ENCODE peak calls at places on chromosomes 13 and 19, in four cellular contexts. B, I, R and K are unnamed samples.
A peak's percentile ranks its signal among the peaks of the same experiment; 100 is the strongest.

GRCh38 chr13:76597868-76598267 is 288.3 kb downstream of the KCTD12 start:
- DNase-seq in I (no peak), R (no peak), B (no peak), K (no peak)

GRCh38 chr19:32895384-32895783 is 25.8 kb upstream of the SLC7A9 start:
- DNase-seq in B (peak; percentile 16), I (no peak), R (no peak), K (no peak)

GRCh38 chr19:16327911-16328823 is 3.5 kb downstream of the KLF2 start:
- DNase-seq in R (peak; percentile 93), B (no peak), I (no peak), K (no peak)

GRCh38 chr19:7988307-7988706 is 17.1 kb downstream of the ELAVL1 start:
- DNase-seq in B (no peak), I (no peak), R (peak; percentile 42), K (no peak)

GRCh38 chr13:36051082-36051481 is 80.1 kb downstream of the DCLK1 start:
- DNase-seq in R (peak; percentile 58), B (no peak), I (no peak), K (no peak)

GRCh38 chr13:66139701-66140100 is 1090.4 kb downstream of the PCDH9 start:
- DNase-seq in R (no peak), B (no peak), I (no peak), K (no peak)

GRCh38 chr13:28338742-28339141 is 156.2 kb downstream of the FLT1 start:
- DNase-seq in B (no peak), R (no peak), I (no peak), K (no peak)

GRCh38 chr19:48064509-48064908 is 20.6 kb upstream of the CABP5 start:
- DNase-seq in I (no peak), B (no peak), R (no peak), K (peak; percentile 81)

GRCh38 chr13:91247768-91248167 is 99.7 kb upstream of the MIR17HG start:
- DNase-seq in I (no peak), B (peak; percentile 12), R (peak; percentile 1), K (peak; percentile 34)

GRCh38 chr13:44972956-44973581 is 16.2 kb downstream of the NUFIP1 start:
- DNase-seq in B (no peak), I (peak; percentile 32), R (peak; percentile 74), K (peak; percentile 53)

GRCh38 chr13:91158015-91158390 is 189.5 kb upstream of the MIR17HG start:
- DNase-seq in I (no peak), R (no peak), B (no peak), K (no peak)

GRCh38 chr13:51237887-51238286 is 15.7 kb downstream of the FAM124A start:
- DNase-seq in R (no peak), B (no peak), I (no peak), K (no peak)

GRCh38 chr19:41327076-41327475 is 17.1 kb downstream of the CCDC97 start:
- DNase-seq in R (no peak), B (peak; percentile 37), I (no peak), K (no peak)

GRCh38 chr19:32318884-32319520 is 26.4 kb upstream of the ZNF507 start:
- DNase-seq in R (peak; percentile 34), B (no peak), I (peak; percentile 76), K (peak; percentile 83)

GRCh38 chr19:17711851-17712250 is 7.4 kb upstream of the MAP1S start:
- DNase-seq in I (no peak), R (no peak), B (no peak), K (no peak)

GRCh38 chr13:25371608-25372274 is at the start of gene ATP8A2:
- DNase-seq in R (peak; percentile 21), B (no peak), I (peak; percentile 78), K (peak; percentile 58)

GRCh38 chr13:23960566-23961156 is 63.4 kb upstream of the C1QTNF9B start:
- DNase-seq in I (peak; percentile 57), R (peak; percentile 73), B (no peak), K (peak; percentile 80)

GRCh38 chr13:113742445-113743120 is 16.4 kb upstream of the TMEM255B start:
- DNase-seq in R (no peak), I (no peak), B (no peak), K (no peak)

GRCh38 chr13:92821324-92821723 is 405.3 kb upstream of the GPC6 start:
- DNase-seq in R (no peak), B (no peak), I (no peak), K (peak; percentile 24)

GRCh38 chr13:24842533-24843278 is 78.7 kb downstream of the RNF17 start:
- DNase-seq in I (no peak), R (peak; percentile 28), B (no peak), K (no peak)

GRCh38 chr19:12936582-12936981 is 1.8 kb upstream of the CALR start:
- DNase-seq in R (no peak), B (peak; percentile 55), I (no peak), K (no peak)

GRCh38 chr13:35210234-35210633 is 266.3 kb downstream of the MAB21L1 start:
- DNase-seq in B (no peak), I (no peak), R (peak; percentile 38), K (no peak)

GRCh38 chr13:28161370-28161769 is 23.0 kb downstream of the PAN3 start:
- DNase-seq in R (peak; percentile 41), B (no peak), I (peak; percentile 59), K (peak; percentile 91)

GRCh38 chr19:14674764-14675163 is at the start of gene ADGRE3:
- DNase-seq in I (no peak), B (no peak), R (peak; percentile 5), K (no peak)

DNA sequence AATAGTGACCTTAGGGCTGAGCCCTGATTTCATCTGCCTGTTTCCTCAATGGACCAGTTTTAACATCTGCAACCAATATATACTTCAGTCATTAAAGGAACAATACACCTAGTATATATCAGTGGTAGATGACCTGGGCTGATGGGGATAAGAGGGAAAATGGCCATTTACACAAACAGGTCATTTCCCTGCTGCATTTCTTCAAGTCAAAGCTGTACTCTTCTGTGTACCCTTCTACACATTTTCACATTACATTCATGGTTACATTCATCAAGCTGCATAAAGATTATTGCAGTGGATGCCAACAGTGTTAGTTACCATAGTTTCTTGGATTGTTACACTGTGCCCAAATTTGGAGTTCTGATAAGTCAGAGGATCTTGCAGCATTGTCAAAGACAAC is 81.2 kb upstream of the RAP2A start:
- DNase-seq in I (no peak), R (peak; percentile 29), B (no peak), K (no peak)
- H3F3A ChIP-seq in I (no peaks in the 10 kb centered on the region), R (peaks cover 12% of the 10 kb centered on the region), B (no peaks in the 10 kb centered on the region), K (no peaks in the 10 kb centered on the region)

GRCh38 chr13:98111168-98112098 is 31.5 kb upstream of the FARP1 start:
- DNase-seq in I (no peak), B (no peak), R (no peak), K (no peak)
- H3F3A ChIP-seq in I (no peaks in the 10 kb centered on the region), B (no peaks in the 10 kb centered on the region), R (no peaks in the 10 kb centered on the region), K (no peaks in the 10 kb centered on the region)

GRCh38 chr19:46845959-46846459 is 4.6 kb downstream of the AP2S1 start:
- DNase-seq in B (no peak), R (no peak), I (no peak), K (no peak)
- H3F3A ChIP-seq in B (no peaks in the 10 kb centered on the region), R (peaks cover 55% of the 10 kb centered on the region), I (peaks cover 22% of the 10 kb centered on the region), K (peaks cover 11% of the 10 kb centered on the region)

GRCh38 chr19:38683393-38684077 is 36.1 kb downstream of the ACTN4 start:
- DNase-seq in B (peak; percentile 66), I (peak; percentile 40), R (peak; percentile 93), K (peak; percentile 95)
- H3F3A ChIP-seq in B (peaks cover 40% of the 10 kb centered on the region), I (peaks cover 36% of the 10 kb centered on the region), R (peaks cover 66% of the 10 kb centered on the region), K (peaks cover 21% of the 10 kb centered on the region)

GRCh38 chr13:100298691-100299090 is 209.8 kb downstream of the PCCA start:
- DNase-seq in I (no peak), R (no peak), B (no peak), K (no peak)

GRCh38 chr13:100301418-100301817 is 212.5 kb downstream of the PCCA start:
- DNase-seq in R (no peak), B (no peak), I (no peak), K (no peak)

GRCh38 chr13:100300213-100300612 is 211.3 kb downstream of the PCCA start:
- DNase-seq in B (no peak), R (no peak), I (no peak), K (no peak)

GRCh38 chr13:100302391-100302790 is 213.5 kb downstream of the PCCA start:
- DNase-seq in R (no peak), I (no peak), B (no peak), K (no peak)

DNA sequence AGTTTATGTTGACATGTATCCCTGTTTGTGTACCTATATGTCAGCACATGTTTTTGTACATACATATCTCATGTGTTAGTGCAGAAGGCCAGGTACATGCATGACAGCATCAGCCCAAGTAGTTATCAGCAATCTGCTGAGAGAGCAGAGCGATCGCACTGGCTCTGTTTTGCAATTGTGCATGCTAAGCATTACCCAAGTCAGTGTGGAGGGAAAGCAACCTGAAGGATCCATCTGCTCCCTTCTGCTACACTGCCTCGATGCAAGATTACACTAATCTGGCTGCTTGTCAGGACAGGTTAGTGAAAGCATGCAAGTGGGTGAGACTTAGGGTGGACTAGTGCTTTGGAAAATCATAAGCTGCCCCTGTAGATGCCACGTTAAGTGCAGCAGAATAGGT is 211.8 kb downstream of the PCCA start:
- DNase-seq in I (peak; percentile 13), R (no peak), B (no peak), K (no peak)
- H3F3A ChIP-seq in I (no peaks in the 10 kb centered on the region), R (no peaks in the 10 kb centered on the region), B (no peaks in the 10 kb centered on the region), K (no peaks in the 10 kb centered on the region)

GRCh38 chr19:43755256-43755801 is 567 bp upstream of the SMG9 start:
- DNase-seq in I (peak; percentile 77), B (peak; percentile 87), R (peak; percentile 67), K (peak; percentile 61)
- H3F3A ChIP-seq in I (peaks cover 12% of the 10 kb centered on the region), B (peaks cover 32% of the 10 kb centered on the region), R (peaks cover 67% of the 10 kb centered on the region), K (peaks cover 6% of the 10 kb centered on the region)

GRCh38 chr19:18870531-18871172 is 25.3 kb downstream of the CERS1 start:
- DNase-seq in B (no peak), I (no peak), R (no peak), K (no peak)

GRCh38 chr19:18869231-18869575 is 26.8 kb downstream of the CERS1 start:
- DNase-seq in I (no peak), R (no peak), B (no peak), K (no peak)

GRCh38 chr19:18871543-18871942 is 24.4 kb downstream of the CERS1 start:
- DNase-seq in I (no peak), B (no peak), R (no peak), K (no peak)

GRCh38 chr19:18868380-18869230 is 27.4 kb downstream of the CERS1 start:
- DNase-seq in B (no peak), I (no peak), R (peak; percentile 35), K (peak; percentile 78)

GRCh38 chr19:18869781-18870530 is 26.0 kb downstream of the CERS1 start:
- DNase-seq in R (no peak), B (no peak), I (no peak), K (peak; percentile 88)
- H3F3A ChIP-seq in R (no peaks in the 10 kb centered on the region), B (peaks cover 4% of the 10 kb centered on the region), I (peaks cover 20% of the 10 kb centered on the region), K (peaks cover 26% of the 10 kb centered on the region)